ENCODE peak calls at places on chromosomes 11 and 22, in nine cellular contexts. One of them, this sample, is unnamed.

GRCh38 chr11:353315-353857 is 15.9 kb upstream of the B4GALNT4 start:
- DNase-seq in endothelial cell of umbilical vein: peak
- DNase-seq in thyroid gland: peak
- DNase-seq in neural crest cell: no peak
- DNase-seq in brain microvascular endothelial cell: peak
- DNase-seq in fibroblast of lung: peak
- DNase-seq in left lung: peak
- DNase-seq in type B pancreatic cell: no peak
- DNase-seq in H1: no peak
- DNase-seq in this sample: no peak

GRCh38 chr11:537622-538430 is 499 bp downstream of the LRRC56 start:
- DNase-seq in H1: no peak
- DNase-seq in left lung: peak
- DNase-seq in neural crest cell: no peak
- DNase-seq in fibroblast of lung: no peak
- DNase-seq in endothelial cell of umbilical vein: no peak
- DNase-seq in type B pancreatic cell: peak
- DNase-seq in brain microvascular endothelial cell: no peak
- DNase-seq in thyroid gland: no peak
- DNase-seq in this sample: no peak

GRCh38 chr22:21832291-21833290 is 34.9 kb downstream of the MAPK1 start:
- DNase-seq in type B pancreatic cell: no peak
- DNase-seq in fibroblast of lung: no peak
- DNase-seq in left lung: no peak
- DNase-seq in neural crest cell: no peak
- DNase-seq in H1: no peak
- DNase-seq in brain microvascular endothelial cell: no peak
- DNase-seq in endothelial cell of umbilical vein: no peak
- DNase-seq in thyroid gland: no peak
- DNase-seq in this sample: no peak

GRCh38 chr22:20220629-20221026 is 47.5 kb downstream of the RTN4R start:
- DNase-seq in type B pancreatic cell: no peak
- DNase-seq in brain microvascular endothelial cell: no peak
- DNase-seq in fibroblast of lung: no peak
- DNase-seq in endothelial cell of umbilical vein: no peak
- DNase-seq in left lung: no peak
- DNase-seq in thyroid gland: no peak
- DNase-seq in H1: no peak
- DNase-seq in neural crest cell: no peak
- DNase-seq in this sample: no peak

GRCh38 chr22:26322179-26322905 is 106.7 kb upstream of the ASPHD2 start:
- DNase-seq in thyroid gland: no peak
- DNase-seq in left lung: no peak
- DNase-seq in fibroblast of lung: peak
- DNase-seq in brain microvascular endothelial cell: peak
- DNase-seq in endothelial cell of umbilical vein: no peak
- DNase-seq in H1: peak
- DNase-seq in type B pancreatic cell: no peak
- DNase-seq in neural crest cell: no peak
- DNase-seq in this sample: no peak

GRCh38 chr11:79920480-79920879 is 479.6 kb upstream of the TENM4 start:
- DNase-seq in H1: no peak
- DNase-seq in endothelial cell of umbilical vein: no peak
- DNase-seq in neural crest cell: no peak
- DNase-seq in brain microvascular endothelial cell: no peak
- DNase-seq in type B pancreatic cell: no peak
- DNase-seq in thyroid gland: no peak
- DNase-seq in left lung: no peak
- DNase-seq in fibroblast of lung: no peak
- DNase-seq in this sample: no peak

GRCh38 chr11:68168694-68169093 is 44.4 kb downstream of the KMT5B start:
- DNase-seq in type B pancreatic cell: no peak
- DNase-seq in brain microvascular endothelial cell: no peak
- DNase-seq in thyroid gland: no peak
- DNase-seq in H1: no peak
- DNase-seq in neural crest cell: no peak
- DNase-seq in left lung: no peak
- DNase-seq in fibroblast of lung: no peak
- DNase-seq in endothelial cell of umbilical vein: no peak
- DNase-seq in this sample: no peak

GRCh38 chr11:134433806-134434205 is 21.8 kb upstream of the B3GAT1 start:
- DNase-seq in brain microvascular endothelial cell: no peak
- DNase-seq in H1: no peak
- DNase-seq in thyroid gland: no peak
- DNase-seq in type B pancreatic cell: no peak
- DNase-seq in left lung: no peak
- DNase-seq in endothelial cell of umbilical vein: no peak
- DNase-seq in neural crest cell: no peak
- DNase-seq in fibroblast of lung: no peak
- DNase-seq in this sample: no peak

GRCh38 chr22:32202161-32202538 is 2.7 kb downstream of the RFPL2 start:
- DNase-seq in endothelial cell of umbilical vein: no peak
- DNase-seq in type B pancreatic cell: no peak
- DNase-seq in fibroblast of lung: no peak
- DNase-seq in left lung: no peak
- DNase-seq in neural crest cell: no peak
- DNase-seq in H1: no peak
- DNase-seq in thyroid gland: no peak
- DNase-seq in brain microvascular endothelial cell: no peak
- DNase-seq in this sample: no peak

GRCh38 chr11:115501504-115501894 is 2.7 kb downstream of the CADM1 start:
- DNase-seq in left lung: no peak
- DNase-seq in H1: no peak
- DNase-seq in endothelial cell of umbilical vein: no peak
- DNase-seq in brain microvascular endothelial cell: no peak
- DNase-seq in type B pancreatic cell: no peak
- DNase-seq in neural crest cell: no peak
- DNase-seq in fibroblast of lung: no peak
- DNase-seq in thyroid gland: no peak
- DNase-seq in this sample: no peak

GRCh38 chr11:2795491-2795991 is 90.0 kb downstream of the CDKN1C start:
- DNase-seq in brain microvascular endothelial cell: no peak
- DNase-seq in left lung: peak
- DNase-seq in type B pancreatic cell: peak
- DNase-seq in fibroblast of lung: no peak
- DNase-seq in thyroid gland: peak
- DNase-seq in endothelial cell of umbilical vein: no peak
- DNase-seq in H1: no peak
- DNase-seq in neural crest cell: no peak
- DNase-seq in this sample: peak

GRCh38 chr11:92861641-92862040 is 107.8 kb upstream of the MTNR1B start:
- DNase-seq in neural crest cell: no peak
- DNase-seq in left lung: no peak
- DNase-seq in H1: no peak
- DNase-seq in endothelial cell of umbilical vein: no peak
- DNase-seq in type B pancreatic cell: no peak
- DNase-seq in thyroid gland: peak
- DNase-seq in fibroblast of lung: no peak
- DNase-seq in brain microvascular endothelial cell: no peak
- DNase-seq in this sample: no peak
- TF ChIP-seq CTCF in neural crest cell: peak
- TF ChIP-seq CTCF in left lung: peak
- TF ChIP-seq CTCF in H1: no peak
- TF ChIP-seq CTCF in endothelial cell of umbilical vein: no peak
- TF ChIP-seq CTCF in type B pancreatic cell: peak
- TF ChIP-seq CTCF in thyroid gland: peak
- TF ChIP-seq CTCF in fibroblast of lung: no peak
- TF ChIP-seq CTCF in brain microvascular endothelial cell: no peak
- TF ChIP-seq CTCF in this sample: no peak

DNA sequence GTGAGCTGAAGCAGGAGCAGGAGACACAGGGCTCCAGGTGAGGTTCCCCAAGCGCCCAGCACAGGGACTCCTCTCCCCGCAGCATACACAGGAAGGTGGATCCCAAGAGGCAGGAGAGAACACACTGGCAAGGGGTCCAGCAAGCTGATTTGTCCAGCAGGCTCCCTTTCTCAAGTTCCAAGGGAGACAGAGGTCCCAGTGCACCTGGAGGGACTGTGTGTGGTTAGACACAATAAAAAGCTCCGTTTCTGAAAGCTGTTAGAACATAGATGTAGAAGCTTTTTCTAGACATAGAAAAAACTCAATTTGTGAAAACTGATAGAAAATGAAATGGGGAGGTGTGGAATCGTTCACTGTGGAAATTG is 1.8 kb downstream of the CALCB start:
- DNase-seq in endothelial cell of umbilical vein: no peak
- DNase-seq in H1: no peak
- DNase-seq in type B pancreatic cell: no peak
- DNase-seq in left lung: no peak
- DNase-seq in thyroid gland: no peak
- DNase-seq in brain microvascular endothelial cell: no peak
- DNase-seq in fibroblast of lung: no peak
- DNase-seq in neural crest cell: no peak
- DNase-seq in this sample: no peak
- TF ChIP-seq CTCF in endothelial cell of umbilical vein: no peak
- TF ChIP-seq CTCF in H1: no peak
- TF ChIP-seq CTCF in type B pancreatic cell: peak
- TF ChIP-seq CTCF in left lung: no peak
- TF ChIP-seq CTCF in thyroid gland: no peak
- TF ChIP-seq CTCF in brain microvascular endothelial cell: no peak
- TF ChIP-seq CTCF in fibroblast of lung: peak
- TF ChIP-seq CTCF in neural crest cell: no peak
- TF ChIP-seq CTCF in this sample: no peak

GRCh38 chr11:77548552-77549439 is 41.0 kb upstream of the AQP11 start:
- DNase-seq in left lung: no peak
- DNase-seq in fibroblast of lung: no peak
- DNase-seq in endothelial cell of umbilical vein: no peak
- DNase-seq in type B pancreatic cell: no peak
- DNase-seq in brain microvascular endothelial cell: no peak
- DNase-seq in H1: no peak
- DNase-seq in thyroid gland: no peak
- DNase-seq in neural crest cell: no peak
- DNase-seq in this sample: no peak
- TF ChIP-seq CTCF in left lung: no peak
- TF ChIP-seq CTCF in fibroblast of lung: peak
- TF ChIP-seq CTCF in endothelial cell of umbilical vein: no peak
- TF ChIP-seq CTCF in type B pancreatic cell: peak
- TF ChIP-seq CTCF in brain microvascular endothelial cell: no peak
- TF ChIP-seq CTCF in H1: no peak
- TF ChIP-seq CTCF in thyroid gland: no peak
- TF ChIP-seq CTCF in neural crest cell: peak
- TF ChIP-seq CTCF in this sample: peak

DNA sequence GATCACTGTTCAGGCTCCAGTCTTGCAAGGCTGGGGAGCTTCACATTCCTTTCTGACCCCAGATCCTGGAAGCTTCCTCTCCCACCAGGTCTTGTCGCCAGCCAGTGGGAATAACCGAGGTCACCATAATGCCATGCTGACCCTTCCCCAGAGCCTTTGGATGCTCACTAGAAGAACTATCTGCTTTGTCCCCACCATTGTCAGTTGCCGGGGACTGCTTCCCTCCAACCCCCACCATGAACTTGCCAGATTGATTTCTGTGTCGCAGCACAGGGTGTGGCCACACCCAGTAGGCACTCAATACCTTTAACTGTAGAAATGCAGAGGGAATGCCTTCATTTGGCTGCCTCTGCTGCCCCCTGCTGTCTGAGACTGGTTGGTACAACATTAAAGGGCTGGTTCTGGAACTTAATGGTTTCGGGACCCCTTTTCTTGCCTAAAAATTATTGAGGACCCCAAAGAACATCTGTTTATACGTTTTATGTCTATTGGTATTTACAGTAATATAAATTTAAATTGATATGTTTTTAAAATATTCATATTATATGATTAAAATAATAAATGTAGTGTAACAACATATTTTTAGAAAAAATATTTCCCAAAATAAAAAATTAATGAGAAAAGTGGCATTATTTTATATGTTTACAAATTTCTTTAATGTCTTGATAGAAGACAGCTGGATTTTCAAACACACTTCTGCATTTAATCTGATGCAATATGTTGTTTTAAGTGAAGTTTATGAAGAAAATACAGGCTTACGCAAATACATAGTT is 6.6 kb upstream of the GDPD5 start:
- DNase-seq in left lung: peak
- DNase-seq in type B pancreatic cell: no peak
- DNase-seq in brain microvascular endothelial cell: peak
- DNase-seq in fibroblast of lung: peak
- DNase-seq in neural crest cell: peak
- DNase-seq in thyroid gland: peak
- DNase-seq in endothelial cell of umbilical vein: peak
- DNase-seq in H1: no peak
- DNase-seq in this sample: peak
- TF ChIP-seq CTCF in left lung: peak
- TF ChIP-seq CTCF in type B pancreatic cell: peak
- TF ChIP-seq CTCF in brain microvascular endothelial cell: peak
- TF ChIP-seq CTCF in fibroblast of lung: peak
- TF ChIP-seq CTCF in neural crest cell: peak
- TF ChIP-seq CTCF in thyroid gland: peak
- TF ChIP-seq CTCF in endothelial cell of umbilical vein: peak
- TF ChIP-seq CTCF in H1: peak
- TF ChIP-seq CTCF in this sample: peak

GRCh38 chr22:41248314-41248713 is 7.6 kb upstream of the CHADL start:
- DNase-seq in neural crest cell: no peak
- DNase-seq in left lung: no peak
- DNase-seq in H1: no peak
- DNase-seq in fibroblast of lung: no peak
- DNase-seq in endothelial cell of umbilical vein: no peak
- DNase-seq in brain microvascular endothelial cell: no peak
- DNase-seq in type B pancreatic cell: no peak
- DNase-seq in thyroid gland: no peak
- DNase-seq in this sample: no peak

GRCh38 chr22:41248758-41249157 is 8.0 kb upstream of the CHADL start:
- DNase-seq in fibroblast of lung: no peak
- DNase-seq in type B pancreatic cell: no peak
- DNase-seq in neural crest cell: no peak
- DNase-seq in endothelial cell of umbilical vein: no peak
- DNase-seq in brain microvascular endothelial cell: no peak
- DNase-seq in thyroid gland: no peak
- DNase-seq in left lung: no peak
- DNase-seq in H1: no peak
- DNase-seq in this sample: no peak

GRCh38 chr22:41243361-41243760 is 2.6 kb upstream of the CHADL start:
- DNase-seq in left lung: no peak
- DNase-seq in type B pancreatic cell: no peak
- DNase-seq in H1: no peak
- DNase-seq in fibroblast of lung: no peak
- DNase-seq in brain microvascular endothelial cell: no peak
- DNase-seq in neural crest cell: no peak
- DNase-seq in thyroid gland: no peak
- DNase-seq in endothelial cell of umbilical vein: no peak
- DNase-seq in this sample: no peak

GRCh38 chr22:41247703-41248102 is 7.0 kb upstream of the CHADL start:
- DNase-seq in fibroblast of lung: no peak
- DNase-seq in endothelial cell of umbilical vein: no peak
- DNase-seq in H1: no peak
- DNase-seq in neural crest cell: no peak
- DNase-seq in left lung: no peak
- DNase-seq in thyroid gland: no peak
- DNase-seq in brain microvascular endothelial cell: no peak
- DNase-seq in type B pancreatic cell: no peak
- DNase-seq in this sample: no peak

DNA sequence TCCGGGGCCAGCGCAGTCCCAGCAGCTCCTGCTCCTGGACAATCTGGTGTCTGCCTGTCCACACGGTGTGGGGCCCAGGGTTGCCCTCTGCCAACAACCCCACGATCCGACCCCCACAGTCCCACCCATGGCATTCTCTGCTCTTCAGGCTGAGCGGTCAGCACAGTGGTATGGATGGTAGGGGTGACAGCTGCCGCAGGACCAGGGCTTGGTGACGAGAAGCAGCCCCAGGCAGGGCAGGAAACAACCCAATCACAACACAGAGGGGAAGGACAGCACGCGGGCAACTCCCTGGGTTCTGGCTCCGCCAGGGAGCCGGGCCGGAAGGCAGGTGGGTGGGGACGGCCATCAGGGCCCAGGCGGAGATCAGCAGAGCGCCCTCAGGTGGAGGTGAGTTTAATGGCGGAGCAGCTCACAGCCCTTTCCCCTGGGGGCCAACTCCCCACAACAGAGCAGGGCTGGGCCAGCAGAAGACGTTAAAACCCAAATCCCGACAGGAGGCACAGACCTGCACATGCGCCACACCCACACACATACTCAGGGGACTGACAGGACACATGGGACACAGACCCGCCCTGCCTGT is 5.3 kb upstream of the CHADL start:
- DNase-seq in H1: no peak
- DNase-seq in type B pancreatic cell: no peak
- DNase-seq in fibroblast of lung: no peak
- DNase-seq in brain microvascular endothelial cell: no peak
- DNase-seq in neural crest cell: no peak
- DNase-seq in left lung: no peak
- DNase-seq in thyroid gland: no peak
- DNase-seq in endothelial cell of umbilical vein: no peak
- DNase-seq in this sample: no peak
- TF ChIP-seq CTCF in H1: peak
- TF ChIP-seq CTCF in type B pancreatic cell: peak
- TF ChIP-seq CTCF in fibroblast of lung: no peak
- TF ChIP-seq CTCF in brain microvascular endothelial cell: peak
- TF ChIP-seq CTCF in neural crest cell: no peak
- TF ChIP-seq CTCF in left lung: no peak
- TF ChIP-seq CTCF in thyroid gland: no peak
- TF ChIP-seq CTCF in endothelial cell of umbilical vein: no peak
- TF ChIP-seq CTCF in this sample: no peak